ENCODE peak calls at places on chromosomes 12 and 14, in six cellular contexts. K is psoas muscle, V is left lung, Z is choroid plexus epithelial cell, J is neural progenitor cell, L is astrocyte of the cerebellum. O is an unnamed sample.

GRCh38 chr12:101653503-101653902 is 43.9 kb upstream of the CHPT1 start:
- DNase-seq in K (no peak), J (no peak), Z (no peak), V (no peak), L (no peak), O (no peak)

GRCh38 chr14:79961197-79961596 is 250.1 kb downstream of the DIO2 start:
- DNase-seq in J (no peak), Z (no peak), L (no peak), V (no peak), K (no peak), O (no peak)

GRCh38 chr12:57864382-57864781 is 17.9 kb upstream of the CTDSP2 start:
- DNase-seq in V (no peak), Z (no peak), K (peak), L (no peak), J (peak), O (no peak)

GRCh38 chr12:127487031-127487430 is 779.9 kb upstream of the TMEM132C start:
- DNase-seq in L (no peak), J (no peak), Z (peak), V (no peak), K (no peak), O (no peak)

GRCh38 chr12:46024099-46024498 is 33.7 kb upstream of the SCAF11 start:
- DNase-seq in L (no peak), V (no peak), J (no peak), Z (no peak), K (no peak), O (no peak)

GRCh38 chr12:92558806-92559205 is 144.0 kb upstream of the PLEKHG7 start:
- DNase-seq in K (no peak), V (no peak), J (no peak), L (no peak), Z (no peak), O (no peak)

GRCh38 chr12:30820406-30820946 is 65.7 kb upstream of the CAPRIN2 start:
- DNase-seq in L (no peak), K (no peak), Z (no peak), V (no peak), J (no peak), O (no peak)

GRCh38 chr12:27571463-27571862 is 47.5 kb downstream of the PPFIBP1 start:
- DNase-seq in J (no peak), K (no peak), V (no peak), L (peak), Z (peak), O (no peak)

GRCh38 chr12:96093543-96094196 is 58.3 kb upstream of the LTA4H start:
- DNase-seq in J (no peak), V (no peak), Z (no peak), K (no peak), L (no peak), O (no peak)

GRCh38 chr12:31001581-31002360 is 71.9 kb upstream of the DDX11 start:
- DNase-seq in V (no peak), Z (no peak), K (no peak), J (no peak), L (no peak), O (no peak)

GRCh38 chr14:84622357-84622756 is 907.6 kb upstream of the FLRT2 start:
- DNase-seq in Z (no peak), J (no peak), K (no peak), V (no peak), L (no peak), O (no peak)

GRCh38 chr14:94752575-94752974 is 17.3 kb downstream of the GSC start:
- DNase-seq in L (no peak), V (no peak), K (no peak), Z (no peak), J (no peak), O (no peak)

GRCh38 chr12:120328228-120328627 is 649 bp upstream of the PLA2G1B start:
- DNase-seq in V (no peak), L (no peak), Z (no peak), K (no peak), J (no peak), O (no peak)

GRCh38 chr14:30108975-30109700 is 181.5 kb upstream of the PRKD1 start:
- DNase-seq in Z (peak), V (no peak), K (no peak), J (no peak), L (no peak), O (no peak)

GRCh38 chr14:34172477-34173368 is 221.8 kb upstream of the EGLN3 start:
- DNase-seq in K (peak), V (no peak), J (no peak), Z (no peak), L (no peak), O (no peak)

GRCh38 chr14:54627718-54628345 is 60.9 kb downstream of the SAMD4A start:
- DNase-seq in V (no peak), K (no peak), J (peak), Z (peak), L (no peak), O (no peak)

GRCh38 chr14:46048127-46048526 is 603.5 kb downstream of the RPL10L start:
- DNase-seq in J (peak), L (peak), V (no peak), K (no peak), Z (peak), O (no peak)

GRCh38 chr14:90330203-90331196 is 1.2 kb downstream of the NRDE2 start:
- DNase-seq in J (no peak), V (no peak), K (no peak), L (no peak), Z (no peak), O (no peak)

GRCh38 chr12:108187831-108188230 is 58.7 kb downstream of the WSCD2 start:
- DNase-seq in V (no peak), Z (no peak), J (no peak), L (no peak), K (no peak), O (no peak)

GRCh38 chr12:121364657-121365265 is 12.6 kb upstream of the ANAPC5 start:
- DNase-seq in K (no peak), Z (no peak), L (peak), J (no peak), V (no peak), O (no peak)

GRCh38 chr12:123762715-123763052 is 583 bp downstream of the DNAH10 start:
- DNase-seq in Z (no peak), L (no peak), J (no peak), V (no peak), K (no peak), O (no peak)

GRCh38 chr12:42846782-42847181 is 257.2 kb upstream of the PRICKLE1 start:
- DNase-seq in Z (peak), K (no peak), J (no peak), V (no peak), L (no peak), O (no peak)

GRCh38 chr14:50397461-50398196 is 948 bp upstream of the CDKL1 start:
- DNase-seq in V (no peak), L (no peak), K (peak), Z (no peak), J (peak), O (no peak)

GRCh38 chr12:47712171-47712570 is 6.3 kb upstream of the RPAP3 start:
- DNase-seq in K (no peak), L (no peak), J (no peak), Z (no peak), V (no peak), O (no peak)

GRCh38 chr12:78802593-78802992 is 62.0 kb upstream of the SYT1 start:
- DNase-seq in K (no peak), V (no peak), Z (peak), J (no peak), L (peak), O (no peak)

GRCh38 chr12:108793756-108794441 is 62.6 kb upstream of the CORO1C start:
- DNase-seq in J (no peak), L (no peak), Z (no peak), K (no peak), V (no peak), O (no peak)

GRCh38 chr14:22483863-22484593 is 105.0 kb downstream of the DAD1 start:
- DNase-seq in J (no peak), V (no peak), L (no peak), K (no peak), Z (peak), O (no peak)

GRCh38 chr14:24556756-24557155 is 19.3 kb downstream of the CTSG start:
- DNase-seq in J (no peak), Z (no peak), V (no peak), L (no peak), K (no peak), O (peak)

GRCh38 chr12:64256166-64256800 is 34.2 kb upstream of the KICS2 start:
- DNase-seq in V (no peak), K (no peak), L (peak), J (peak), Z (peak), O (no peak)

GRCh38 chr12:132282950-132283771 is 46.2 kb downstream of the GALNT9 start:
- DNase-seq in Z (no peak), L (no peak), V (no peak), K (no peak), J (no peak), O (no peak)

GRCh38 chr14:73759183-73759713 is 45.1 kb upstream of the PNMA1 start:
- DNase-seq in Z (peak), J (peak), L (no peak), V (peak), K (peak), O (no peak)

GRCh38 chr14:102251161-102251560 is 53.8 kb downstream of the MOK start:
- DNase-seq in L (no peak), Z (no peak), J (no peak), K (no peak), V (no peak), O (no peak)

GRCh38 chr12:32821293-32822089 is 65.8 kb upstream of the YARS2 start:
- DNase-seq in V (no peak), J (no peak), Z (peak), L (no peak), K (no peak), O (no peak)

GRCh38 chr14:99875421-99875820 is 82.2 kb downstream of the EML1 start:
- DNase-seq in L (no peak), J (no peak), K (no peak), Z (peak), V (no peak), O (no peak)

GRCh38 chr14:99871771-99872170 is 78.6 kb downstream of the EML1 start:
- DNase-seq in L (no peak), Z (no peak), K (no peak), J (peak), V (no peak), O (no peak)

GRCh38 chr14:99870617-99871016 is 77.4 kb downstream of the EML1 start:
- DNase-seq in V (no peak), J (no peak), L (no peak), Z (no peak), K (no peak), O (no peak)

GRCh38 chr14:99873653-99874052 is 80.4 kb downstream of the EML1 start:
- DNase-seq in K (no peak), Z (no peak), J (no peak), L (no peak), V (no peak), O (no peak)

GRCh38 chr14:99872786-99873440 is 79.7 kb downstream of the EML1 start:
- DNase-seq in V (no peak), J (peak), L (peak), Z (peak), K (no peak), O (no peak)
- H3K4me3 ChIP-seq in V (no peak), J (peak), L (no peak), Z (no peak), K (no peak), O (no peak)

GRCh38 chr14:75359098-75359497 is 68.7 kb upstream of the JDP2 start:
- DNase-seq in V (no peak), K (no peak), Z (no peak), L (no peak), J (no peak), O (no peak)

GRCh38 chr14:75361751-75362433 is 65.9 kb upstream of the JDP2 start:
- DNase-seq in Z (no peak), K (peak), V (no peak), L (no peak), J (no peak), O (no peak)

GRCh38 chr14:75369506-75369905 is 58.3 kb upstream of the JDP2 start:
- DNase-seq in L (no peak), J (no peak), K (peak), Z (no peak), V (no peak), O (no peak)

GRCh38 chr14:75363156-75363555 is 64.7 kb upstream of the JDP2 start:
- DNase-seq in K (no peak), L (no peak), Z (no peak), V (no peak), J (no peak), O (no peak)

GRCh38 chr14:75363570-75364227 is 64.1 kb upstream of the JDP2 start:
- DNase-seq in V (no peak), J (no peak), L (no peak), Z (no peak), K (no peak), O (no peak)
- H3K4me3 ChIP-seq in V (no peak), J (no peak), L (no peak), Z (no peak), K (no peak), O (no peak)

DNA sequence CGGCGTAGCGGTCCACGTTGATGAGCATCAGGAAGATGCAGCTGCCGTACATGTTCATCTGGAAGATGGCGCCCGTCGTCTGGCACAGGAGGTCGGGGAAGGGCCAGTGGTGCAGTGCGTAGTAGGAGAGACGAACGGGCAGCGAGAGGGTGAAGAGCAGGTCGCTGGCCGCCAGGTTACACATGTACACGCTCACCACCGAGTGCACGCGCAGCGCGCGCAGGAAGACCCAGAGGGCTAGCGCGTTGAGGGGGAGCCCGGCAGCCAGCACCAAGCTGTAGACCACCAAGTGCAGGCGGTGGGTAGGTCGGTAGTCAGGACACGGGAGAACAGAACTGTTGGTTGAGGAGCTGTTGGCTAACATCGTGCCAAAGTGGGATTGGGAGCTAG is 13.7 kb upstream of the CHD4 start:
- DNase-seq in Z (no peak), L (no peak), K (no peak), J (no peak), V (no peak), O (no peak)
- H3K4me3 ChIP-seq in Z (no peak), L (no peak), K (peak), J (no peak), V (no peak), O (no peak)

GRCh38 chr12:89959188-89959587 is 250.6 kb upstream of the ATP2B1 start:
- DNase-seq in V (no peak), J (no peak), Z (no peak), K (no peak), L (no peak), O (no peak)
- H3K4me3 ChIP-seq in V (no peak), J (no peak), Z (no peak), K (no peak), L (no peak), O (no peak)

O was measured in epithelial cell of proximal tubule.